ENCODE peak calls at places on chromosomes 6 and 20, in eight cellular contexts. One of them, this sample, is unnamed.

GRCh38 chr6:157272866-157273755 is 50.2 kb downstream of the TMEM242 start:
- DNase-seq in NAMALWA: peak
- DNase-seq in ELF-1: peak
- DNase-seq in left ventricle myocardium inferior: no peak
- DNase-seq in renal cortical epithelial cell: no peak
- DNase-seq in transverse colon: no peak
- DNase-seq in EL: no peak
- DNase-seq in GM03348: no peak
- DNase-seq in this sample: no peak

GRCh38 chr6:40410792-40411191 is 176.4 kb downstream of the LRFN2 start:
- DNase-seq in NAMALWA: no peak
- DNase-seq in ELF-1: no peak
- DNase-seq in left ventricle myocardium inferior: no peak
- DNase-seq in renal cortical epithelial cell: no peak
- DNase-seq in transverse colon: no peak
- DNase-seq in EL: no peak
- DNase-seq in GM03348: no peak
- DNase-seq in this sample: no peak

GRCh38 chr6:16240618-16241320 is 2.4 kb downstream of the GMPR start:
- DNase-seq in NAMALWA: no peak
- DNase-seq in ELF-1: no peak
- DNase-seq in left ventricle myocardium inferior: no peak
- DNase-seq in renal cortical epithelial cell: no peak
- DNase-seq in transverse colon: no peak
- DNase-seq in EL: no peak
- DNase-seq in GM03348: no peak
- DNase-seq in this sample: no peak

GRCh38 chr20:52190437-52191131 is 995 bp downstream of the ZFP64 start:
- DNase-seq in NAMALWA: peak
- DNase-seq in ELF-1: no peak
- DNase-seq in left ventricle myocardium inferior: peak
- DNase-seq in renal cortical epithelial cell: peak
- DNase-seq in transverse colon: peak
- DNase-seq in EL: peak
- DNase-seq in GM03348: peak
- DNase-seq in this sample: no peak

GRCh38 chr20:17843246-17844132 is 125.1 kb downstream of the SNX5 start:
- DNase-seq in NAMALWA: no peak
- DNase-seq in ELF-1: no peak
- DNase-seq in left ventricle myocardium inferior: peak
- DNase-seq in renal cortical epithelial cell: peak
- DNase-seq in transverse colon: no peak
- DNase-seq in EL: peak
- DNase-seq in GM03348: peak
- DNase-seq in this sample: no peak

GRCh38 chr6:25250878-25251277 is 28.3 kb upstream of the CARMIL1 start:
- DNase-seq in NAMALWA: peak
- DNase-seq in ELF-1: no peak
- DNase-seq in left ventricle myocardium inferior: no peak
- DNase-seq in renal cortical epithelial cell: peak
- DNase-seq in transverse colon: no peak
- DNase-seq in EL: peak
- DNase-seq in GM03348: no peak
- DNase-seq in this sample: no peak

GRCh38 chr6:154653853-154654252 is 79.4 kb upstream of the SCAF8 start:
- DNase-seq in NAMALWA: no peak
- DNase-seq in ELF-1: no peak
- DNase-seq in left ventricle myocardium inferior: no peak
- DNase-seq in renal cortical epithelial cell: peak
- DNase-seq in transverse colon: no peak
- DNase-seq in EL: peak
- DNase-seq in GM03348: peak
- DNase-seq in this sample: no peak

GRCh38 chr6:105793132-105793531 is 293.0 kb upstream of the PRDM1 start:
- DNase-seq in NAMALWA: peak
- DNase-seq in ELF-1: no peak
- DNase-seq in left ventricle myocardium inferior: no peak
- DNase-seq in renal cortical epithelial cell: no peak
- DNase-seq in transverse colon: peak
- DNase-seq in EL: peak
- DNase-seq in GM03348: no peak
- DNase-seq in this sample: no peak

GRCh38 chr6:13327691-13328075 is 654 bp downstream of the TBC1D7 start:
- DNase-seq in NAMALWA: no peak
- DNase-seq in ELF-1: no peak
- DNase-seq in left ventricle myocardium inferior: no peak
- DNase-seq in renal cortical epithelial cell: no peak
- DNase-seq in transverse colon: no peak
- DNase-seq in EL: no peak
- DNase-seq in GM03348: peak
- DNase-seq in this sample: no peak

GRCh38 chr6:14231546-14232280 is 114.1 kb downstream of the CD83 start:
- DNase-seq in NAMALWA: no peak
- DNase-seq in ELF-1: no peak
- DNase-seq in left ventricle myocardium inferior: no peak
- DNase-seq in renal cortical epithelial cell: no peak
- DNase-seq in transverse colon: no peak
- DNase-seq in EL: peak
- DNase-seq in GM03348: no peak
- DNase-seq in this sample: no peak

GRCh38 chr6:142945446-142946180 is 637 bp upstream of the HIVEP2 start:
- DNase-seq in NAMALWA: peak
- DNase-seq in ELF-1: peak
- DNase-seq in left ventricle myocardium inferior: no peak
- DNase-seq in renal cortical epithelial cell: no peak
- DNase-seq in transverse colon: peak
- DNase-seq in EL: peak
- DNase-seq in GM03348: peak
- DNase-seq in this sample: peak

GRCh38 chr6:170279977-170280688 is 10.7 kb downstream of the DLL1 start:
- DNase-seq in NAMALWA: peak
- DNase-seq in ELF-1: peak
- DNase-seq in left ventricle myocardium inferior: peak
- DNase-seq in renal cortical epithelial cell: peak
- DNase-seq in transverse colon: peak
- DNase-seq in EL: peak
- DNase-seq in GM03348: peak
- DNase-seq in this sample: no peak

GRCh38 chr6:34025112-34025807 is 120.6 kb downstream of the GRM4 start:
- DNase-seq in NAMALWA: no peak
- DNase-seq in ELF-1: peak
- DNase-seq in left ventricle myocardium inferior: no peak
- DNase-seq in renal cortical epithelial cell: no peak
- DNase-seq in transverse colon: no peak
- DNase-seq in EL: no peak
- DNase-seq in GM03348: no peak
- DNase-seq in this sample: no peak

GRCh38 chr6:162211777-162212176 is 515.8 kb downstream of the PRKN start:
- DNase-seq in NAMALWA: no peak
- DNase-seq in ELF-1: no peak
- DNase-seq in left ventricle myocardium inferior: no peak
- DNase-seq in renal cortical epithelial cell: no peak
- DNase-seq in transverse colon: no peak
- DNase-seq in EL: no peak
- DNase-seq in GM03348: no peak
- DNase-seq in this sample: no peak

GRCh38 chr6:113457156-113457555 is 400.0 kb upstream of the MARCKS start:
- DNase-seq in NAMALWA: no peak
- DNase-seq in ELF-1: no peak
- DNase-seq in left ventricle myocardium inferior: no peak
- DNase-seq in renal cortical epithelial cell: peak
- DNase-seq in transverse colon: no peak
- DNase-seq in EL: peak
- DNase-seq in GM03348: no peak
- DNase-seq in this sample: no peak

GRCh38 chr20:36203861-36204260 is 32.4 kb upstream of the AAR2 start:
- DNase-seq in NAMALWA: no peak
- DNase-seq in ELF-1: no peak
- DNase-seq in left ventricle myocardium inferior: no peak
- DNase-seq in renal cortical epithelial cell: peak
- DNase-seq in transverse colon: no peak
- DNase-seq in EL: no peak
- DNase-seq in GM03348: no peak
- DNase-seq in this sample: no peak

GRCh38 chr20:33298391-33298790 is 15.4 kb downstream of the BPIFB1 start:
- DNase-seq in NAMALWA: peak
- DNase-seq in ELF-1: peak
- DNase-seq in left ventricle myocardium inferior: no peak
- DNase-seq in renal cortical epithelial cell: no peak
- DNase-seq in transverse colon: no peak
- DNase-seq in EL: no peak
- DNase-seq in GM03348: no peak
- DNase-seq in this sample: no peak

GRCh38 chr6:68082086-68082485 is 553.0 kb upstream of the ADGRB3 start:
- DNase-seq in NAMALWA: no peak
- DNase-seq in ELF-1: no peak
- DNase-seq in left ventricle myocardium inferior: no peak
- DNase-seq in renal cortical epithelial cell: no peak
- DNase-seq in transverse colon: no peak
- DNase-seq in EL: no peak
- DNase-seq in GM03348: no peak
- DNase-seq in this sample: no peak

GRCh38 chr6:20279608-20280287 is 67.5 kb upstream of the MBOAT1 start:
- DNase-seq in NAMALWA: no peak
- DNase-seq in ELF-1: no peak
- DNase-seq in left ventricle myocardium inferior: no peak
- DNase-seq in renal cortical epithelial cell: peak
- DNase-seq in transverse colon: no peak
- DNase-seq in EL: no peak
- DNase-seq in GM03348: no peak
- DNase-seq in this sample: no peak

GRCh38 chr20:19758888-19759331 is 852 bp downstream of the RIN2 start:
- DNase-seq in NAMALWA: no peak
- DNase-seq in ELF-1: peak
- DNase-seq in left ventricle myocardium inferior: peak
- DNase-seq in renal cortical epithelial cell: peak
- DNase-seq in transverse colon: peak
- DNase-seq in EL: peak
- DNase-seq in GM03348: peak
- DNase-seq in this sample: no peak

GRCh38 chr20:44528309-44528708 is 6.4 kb upstream of the SERINC3 start:
- DNase-seq in NAMALWA: no peak
- DNase-seq in ELF-1: no peak
- DNase-seq in left ventricle myocardium inferior: no peak
- DNase-seq in renal cortical epithelial cell: no peak
- DNase-seq in transverse colon: no peak
- DNase-seq in EL: no peak
- DNase-seq in GM03348: no peak
- DNase-seq in this sample: no peak

GRCh38 chr6:28982476-28983266 is 22.4 kb downstream of the ZNF311 start:
- DNase-seq in NAMALWA: peak
- DNase-seq in ELF-1: peak
- DNase-seq in left ventricle myocardium inferior: no peak
- DNase-seq in renal cortical epithelial cell: peak
- DNase-seq in transverse colon: no peak
- DNase-seq in EL: peak
- DNase-seq in GM03348: peak
- DNase-seq in this sample: no peak

GRCh38 chr6:11412011-11412424 is 125.5 kb upstream of the TMEM170B start:
- DNase-seq in NAMALWA: no peak
- DNase-seq in ELF-1: no peak
- DNase-seq in left ventricle myocardium inferior: no peak
- DNase-seq in renal cortical epithelial cell: no peak
- DNase-seq in transverse colon: no peak
- DNase-seq in EL: peak
- DNase-seq in GM03348: peak
- DNase-seq in this sample: no peak

GRCh38 chr6:155264704-155265320 is 999 bp downstream of the CLDN20 start:
- DNase-seq in NAMALWA: no peak
- DNase-seq in ELF-1: no peak
- DNase-seq in left ventricle myocardium inferior: no peak
- DNase-seq in renal cortical epithelial cell: no peak
- DNase-seq in transverse colon: no peak
- DNase-seq in EL: peak
- DNase-seq in GM03348: peak
- DNase-seq in this sample: no peak

GRCh38 chr20:36574278-36575065 is 1.1 kb downstream of the TGIF2 start:
- DNase-seq in NAMALWA: peak
- DNase-seq in ELF-1: peak
- DNase-seq in left ventricle myocardium inferior: peak
- DNase-seq in renal cortical epithelial cell: peak
- DNase-seq in transverse colon: peak
- DNase-seq in EL: peak
- DNase-seq in GM03348: peak
- DNase-seq in this sample: no peak

GRCh38 chr20:45363611-45364492 is 896 bp downstream of the SYS1 start:
- DNase-seq in NAMALWA: peak
- DNase-seq in ELF-1: no peak
- DNase-seq in left ventricle myocardium inferior: no peak
- DNase-seq in renal cortical epithelial cell: no peak
- DNase-seq in transverse colon: no peak
- DNase-seq in EL: no peak
- DNase-seq in GM03348: no peak
- DNase-seq in this sample: no peak

GRCh38 chr6:149925253-149925973 is 2.5 kb upstream of the RAET1G start:
- DNase-seq in NAMALWA: no peak
- DNase-seq in ELF-1: no peak
- DNase-seq in left ventricle myocardium inferior: no peak
- DNase-seq in renal cortical epithelial cell: no peak
- DNase-seq in transverse colon: peak
- DNase-seq in EL: peak
- DNase-seq in GM03348: peak
- DNase-seq in this sample: no peak

GRCh38 chr6:149895702-149896310 is 2.1 kb downstream of the RAET1E start:
- DNase-seq in NAMALWA: no peak
- DNase-seq in ELF-1: no peak
- DNase-seq in left ventricle myocardium inferior: peak
- DNase-seq in renal cortical epithelial cell: peak
- DNase-seq in transverse colon: no peak
- DNase-seq in EL: peak
- DNase-seq in GM03348: peak
- DNase-seq in this sample: no peak

GRCh38 chr6:142867988-142868818 is 76.8 kb downstream of the HIVEP2 start:
- DNase-seq in NAMALWA: peak
- DNase-seq in ELF-1: no peak
- DNase-seq in left ventricle myocardium inferior: no peak
- DNase-seq in renal cortical epithelial cell: peak
- DNase-seq in transverse colon: no peak
- DNase-seq in EL: no peak
- DNase-seq in GM03348: no peak
- DNase-seq in this sample: no peak

GRCh38 chr20:5570442-5570841 is 179.8 kb upstream of the SHLD1 start:
- DNase-seq in NAMALWA: peak
- DNase-seq in ELF-1: no peak
- DNase-seq in left ventricle myocardium inferior: no peak
- DNase-seq in renal cortical epithelial cell: no peak
- DNase-seq in transverse colon: no peak
- DNase-seq in EL: no peak
- DNase-seq in GM03348: no peak
- DNase-seq in this sample: no peak

GRCh38 chr6:166173292-166173951 is 5.8 kb upstream of the TBXT start:
- DNase-seq in NAMALWA: no peak
- DNase-seq in ELF-1: peak
- DNase-seq in left ventricle myocardium inferior: no peak
- DNase-seq in renal cortical epithelial cell: peak
- DNase-seq in transverse colon: no peak
- DNase-seq in EL: no peak
- DNase-seq in GM03348: no peak
- DNase-seq in this sample: no peak

GRCh38 chr20:46350201-46350985 is 42.1 kb upstream of the CDH22 start:
- DNase-seq in NAMALWA: peak
- DNase-seq in ELF-1: peak
- DNase-seq in left ventricle myocardium inferior: no peak
- DNase-seq in renal cortical epithelial cell: peak
- DNase-seq in transverse colon: peak
- DNase-seq in EL: peak
- DNase-seq in GM03348: peak
- DNase-seq in this sample: no peak

GRCh38 chr20:46255440-46256104 is 52.7 kb downstream of the CDH22 start:
- DNase-seq in NAMALWA: peak
- DNase-seq in ELF-1: no peak
- DNase-seq in left ventricle myocardium inferior: peak
- DNase-seq in renal cortical epithelial cell: peak
- DNase-seq in transverse colon: peak
- DNase-seq in EL: peak
- DNase-seq in GM03348: no peak
- DNase-seq in this sample: no peak

GRCh38 chr6:42407379-42407778 is 44.3 kb downstream of the TRERF1 start:
- DNase-seq in NAMALWA: no peak
- DNase-seq in ELF-1: no peak
- DNase-seq in left ventricle myocardium inferior: no peak
- DNase-seq in renal cortical epithelial cell: no peak
- DNase-seq in transverse colon: no peak
- DNase-seq in EL: peak
- DNase-seq in GM03348: peak
- DNase-seq in this sample: no peak